ENCODE peak calls at places on chromosome 20, in ten cellular contexts. K, R, G, H, T, J, S, N, E and L are unnamed samples.

GRCh38 chr20:62685781-62686555 is 22.7 kb upstream of the NTSR1 start:
- DNase-seq in K (peak), N (no peak), H (no peak), T (no peak), G (peak), S (no peak), E (no peak), J (peak), R (no peak), L (peak)

GRCh38 chr20:20552076-20552475 is 160.4 kb downstream of the RALGAPA2 start:
- DNase-seq in G (no peak), E (no peak), J (no peak), R (no peak), S (no peak), T (no peak), K (peak), H (no peak), N (no peak), L (peak)

GRCh38 chr20:23629017-23629541 is 8.7 kb downstream of the CST3 start:
- DNase-seq in N (no peak), K (no peak), R (no peak), G (peak), H (peak), T (peak), S (no peak), E (peak), J (no peak), L (no peak)

GRCh38 chr20:58251979-58252591 is 23.6 kb upstream of the ANKRD60 start:
- DNase-seq in K (no peak), J (no peak), T (peak), G (no peak), N (no peak), S (peak), E (peak), H (no peak), R (no peak), L (no peak)

GRCh38 chr20:41174373-41174772 is 37.0 kb downstream of the PLCG1 start:
- DNase-seq in H (peak), R (peak), S (no peak), N (no peak), K (no peak), T (no peak), J (no peak), G (no peak), E (no peak), L (no peak)

GRCh38 chr20:57753332-57754164 is 43.7 kb upstream of the PMEPA1 start:
- DNase-seq in T (no peak), S (no peak), G (no peak), J (no peak), E (no peak), H (no peak), K (no peak), N (no peak), R (no peak), L (peak)

GRCh38 chr20:51480507-51481270 is 61.8 kb downstream of the NFATC2 start:
- DNase-seq in N (no peak), K (no peak), R (peak), S (no peak), H (no peak), G (no peak), E (no peak), T (no peak), J (no peak), L (no peak)

GRCh38 chr20:15618912-15619311 is 954.3 kb downstream of the KIF16B start:
- DNase-seq in S (no peak), J (no peak), H (no peak), E (no peak), T (no peak), R (no peak), K (no peak), G (no peak), N (no peak), L (no peak)

GRCh38 chr20:63501818-63502670 is 3.2 kb upstream of the EEF1A2 start:
- DNase-seq in S (no peak), J (peak), K (peak), G (peak), T (no peak), H (peak), E (no peak), R (no peak), N (no peak), L (peak)

GRCh38 chr20:38812915-38813573 is 7.5 kb downstream of the PPP1R16B start:
- DNase-seq in R (no peak), E (no peak), H (no peak), J (no peak), T (no peak), S (no peak), K (no peak), G (no peak), N (no peak), L (peak)

GRCh38 chr20:10708342-10709185 is 34.8 kb upstream of the JAG1 start:
- DNase-seq in S (no peak), K (no peak), N (no peak), T (peak), G (peak), E (peak), R (no peak), J (no peak), H (no peak), L (no peak)

GRCh38 chr20:24776755-24777271 is 172.3 kb upstream of the CST7 start:
- DNase-seq in J (no peak), G (no peak), H (peak), E (no peak), S (no peak), T (no peak), K (no peak), N (no peak), R (no peak), L (no peak)

GRCh38 chr20:49045440-49046086 is 549 bp upstream of the CSE1L start:
- DNase-seq in R (peak), J (no peak), K (peak), S (no peak), T (peak), N (no peak), H (peak), E (no peak), G (no peak), L (no peak)

GRCh38 chr20:22908437-22908836 is 126.7 kb upstream of the SSTR4 start:
- DNase-seq in R (no peak), T (no peak), N (no peak), S (no peak), E (no peak), K (no peak), H (no peak), G (no peak), J (no peak), L (no peak)

GRCh38 chr20:34824026-34824860 is 1.2 kb downstream of the NCOA6 start:
- DNase-seq in T (peak), H (peak), R (peak), K (peak), G (peak), S (peak), N (peak), E (peak), J (no peak), L (peak)

GRCh38 chr20:35699914-35700624 is 864 bp downstream of the ROMO1 start:
- DNase-seq in R (no peak), J (no peak), T (no peak), H (no peak), E (no peak), N (no peak), S (no peak), G (no peak), K (no peak), L (no peak)

GRCh38 chr20:35232575-35232974 is 6.1 kb downstream of the MMP24 start:
- DNase-seq in H (no peak), T (peak), J (no peak), R (no peak), S (no peak), G (no peak), E (no peak), K (peak), N (no peak), L (peak)

GRCh38 chr20:37526238-37526838 is 1.3 kb downstream of the BLCAP start:
- DNase-seq in G (peak), R (no peak), J (no peak), H (no peak), K (no peak), T (peak), S (peak), E (peak), N (no peak), L (peak)

GRCh38 chr20:36744764-36745191 is 1.1 kb downstream of the NDRG3 start:
- DNase-seq in N (no peak), K (no peak), S (peak), H (peak), J (peak), G (peak), E (no peak), R (no peak), T (peak), L (no peak)

GRCh38 chr20:32271620-32272019 is 5.8 kb upstream of the KIF3B start:
- DNase-seq in N (no peak), E (no peak), R (no peak), S (no peak), K (no peak), T (no peak), H (no peak), J (no peak), G (no peak), L (peak)

GRCh38 chr20:46720776-46721425 is 11.5 kb downstream of the SLC2A10 start:
- DNase-seq in S (no peak), R (no peak), J (no peak), H (no peak), E (no peak), G (no peak), K (no peak), N (no peak), T (no peak), L (no peak)

GRCh38 chr20:24479106-24479505 is 9.7 kb downstream of the SYNDIG1 start:
- DNase-seq in S (no peak), H (no peak), J (no peak), K (no peak), G (no peak), R (no peak), E (no peak), N (no peak), T (no peak), L (no peak)

GRCh38 chr20:49424536-49424935 is 57.9 kb downstream of the KCNB1 start:
- DNase-seq in T (no peak), E (no peak), H (peak), J (peak), S (no peak), R (no peak), N (no peak), G (no peak), K (no peak), L (peak)